ENCODE peak calls at places on chromosome 5, in nine cellular contexts. S is adrenal gland, Z is suprapubic skin, M is Peyer's patch, R is HepG2, D is esophagus squamous epithelium, J is ovary, E is right lobe of liver, X is heart left ventricle. A is an unnamed sample.

GRCh38 chr5:2629035-2629434 is 122.4 kb downstream of the IRX2 start:
- DNase-seq in S (no peak), Z (no peak), M (no peak), R (no peak), D (no peak), J (no peak), E (no peak), X (no peak), A (no peak)

GRCh38 chr5:111454198-111454606 is 58.1 kb downstream of the STARD4 start:
- DNase-seq in S (no peak), Z (no peak), M (no peak), R (no peak), D (no peak), J (no peak), E (no peak), X (no peak), A (no peak)

GRCh38 chr5:127746756-127747155 is 43.6 kb downstream of the CCDC192 start:
- DNase-seq in S (no peak), Z (no peak), M (no peak), R (no peak), D (no peak), J (no peak), E (no peak), X (no peak), A (no peak)

GRCh38 chr5:142686210-142686734 is 382 bp upstream of the FGF1 start:
- DNase-seq in S (peak), Z (no peak), M (no peak), R (peak), D (no peak), J (no peak), E (no peak), X (no peak), A (no peak)

GRCh38 chr5:180041501-180042274 is 29.9 kb downstream of the RNF130 start:
- DNase-seq in S (no peak), Z (no peak), M (peak), R (no peak), D (no peak), J (no peak), E (no peak), X (no peak), A (no peak)

GRCh38 chr5:3234566-3234965 is 361.1 kb upstream of the IRX1 start:
- DNase-seq in S (no peak), Z (no peak), M (no peak), R (no peak), D (no peak), J (no peak), E (no peak), X (no peak), A (no peak)

GRCh38 chr5:1973391-1974013 is 90.8 kb upstream of the IRX4 start:
- DNase-seq in S (no peak), Z (no peak), M (no peak), R (no peak), D (no peak), J (no peak), E (no peak), X (no peak), A (no peak)

GRCh38 chr5:156402387-156402921 is 75.5 kb downstream of the SGCD start:
- DNase-seq in S (no peak), Z (no peak), M (peak), R (no peak), D (peak), J (no peak), E (no peak), X (no peak), A (no peak)

GRCh38 chr5:143314664-143315063 is 88.8 kb downstream of the NR3C1 start:
- DNase-seq in S (no peak), Z (no peak), M (no peak), R (no peak), D (no peak), J (no peak), E (no peak), X (no peak), A (no peak)

GRCh38 chr5:81425569-81425968 is 31.6 kb upstream of the ACOT12 start:
- DNase-seq in S (no peak), Z (no peak), M (no peak), R (peak), D (no peak), J (no peak), E (no peak), X (no peak), A (no peak)

GRCh38 chr5:52544738-52545137 is 243.0 kb upstream of the ITGA1 start:
- DNase-seq in S (no peak), Z (no peak), M (no peak), R (no peak), D (no peak), J (no peak), E (no peak), X (no peak), A (no peak)

GRCh38 chr5:7850241-7850532 is 746 bp downstream of the CFAP90 start:
- DNase-seq in S (no peak), Z (peak), M (no peak), R (peak), D (no peak), J (peak), E (no peak), X (peak), A (peak)

GRCh38 chr5:96031811-96032261 is 70.2 kb upstream of the ELL2 start:
- DNase-seq in S (no peak), Z (no peak), M (no peak), R (no peak), D (no peak), J (no peak), E (no peak), X (no peak), A (no peak)

DNA sequence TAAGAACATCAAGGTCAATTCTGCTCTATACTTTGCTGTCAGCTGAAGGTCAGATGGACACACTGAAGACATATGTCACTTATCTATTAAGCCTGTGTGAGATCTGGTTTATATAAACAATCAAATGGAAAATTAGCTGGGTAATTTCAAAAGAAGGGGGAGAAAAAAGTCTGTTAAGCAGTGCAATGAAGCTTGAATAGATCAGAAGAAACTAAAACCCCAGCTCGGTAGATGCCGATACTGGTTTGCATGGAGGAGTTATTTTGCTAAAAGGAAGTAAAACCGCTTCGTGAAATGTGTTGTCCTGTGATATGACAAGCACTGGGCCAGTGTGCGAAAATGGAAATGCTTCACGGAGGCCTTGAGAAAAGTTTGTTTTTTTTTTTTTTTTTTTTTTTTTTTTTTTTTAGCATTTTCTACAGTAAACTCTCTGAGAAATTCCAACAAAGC is 148.8 kb downstream of the MEF2C start:
- DNase-seq in S (peak), Z (no peak), M (peak), R (no peak), D (no peak), J (no peak), E (no peak), X (no peak), A (no peak)
- TF ChIP-seq POLR2A in S (peak), Z (no peak), M (no peak), R (no peak), D (no peak), J (no peak), E (no peak), X (no peak), A (no peak)

DNA sequence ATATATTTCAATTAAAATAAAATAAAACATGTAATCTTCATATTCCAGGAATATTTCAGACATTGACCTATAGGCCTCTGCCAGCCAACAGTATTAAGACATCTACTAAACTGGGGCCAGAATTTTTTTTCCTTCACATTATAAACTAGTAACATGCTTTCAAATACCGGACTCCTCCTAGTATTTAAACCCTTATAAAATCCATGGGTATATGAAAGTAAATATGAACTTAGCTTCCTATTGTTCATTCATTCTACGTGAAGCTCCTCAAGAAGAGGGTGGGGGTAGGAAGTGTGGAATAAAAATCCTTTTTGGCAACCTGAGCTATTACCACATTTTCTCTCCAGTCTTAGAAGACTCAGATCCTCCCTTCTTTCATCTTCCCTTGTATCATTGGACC is 16.4 kb downstream of the SEMA5A start:
- DNase-seq in S (no peak), Z (no peak), M (no peak), R (no peak), D (no peak), J (no peak), E (no peak), X (no peak), A (no peak)
- H3K27ac ChIP-seq in S (no peak), Z (no peak), M (no peak), R (no peak), D (no peak), J (no peak), E (no peak), X (no peak), A (no peak)

GRCh38 chr5:38871790-38872551 is 26.2 kb downstream of the OSMR start:
- DNase-seq in S (no peak), Z (no peak), M (no peak), R (peak), D (no peak), J (no peak), E (no peak), X (no peak), A (no peak)
- TF ChIP-seq POLR2A in S (peak), Z (no peak), M (no peak), R (no peak), D (peak), J (no peak), E (no peak), X (no peak), A (no peak)

GRCh38 chr5:60821488-60822284 is 22.4 kb downstream of the ELOVL7 start:
- DNase-seq in S (no peak), Z (no peak), M (no peak), R (no peak), D (no peak), J (no peak), E (no peak), X (no peak), A (no peak)
- H3K27ac ChIP-seq in S (no peak), Z (no peak), M (no peak), R (no peak), D (no peak), J (no peak), E (no peak), X (no peak), A (no peak)

A was measured in sigmoid colon.